ENCODE peak calls at places on chromosomes 16 and 17, in nine cellular contexts. M is effector memory CD4-positive, alpha-beta T cell; Q is RWPE2; W is upper lobe of right lung; G is MM.1S; X is heart left ventricle; B is psoas muscle; N is small intestine; F is endothelial cell of umbilical vein. H is an unnamed sample.

GRCh38 chr17:2213291-2213960 is 90.2 kb downstream of the SMG6 start:
- DNase-seq in N (no peak), F (peak; percentile 51), G (no peak), X (peak; percentile 28), B (no peak), W (no peak), Q (no peak), M (no peak), H (no peak)

GRCh38 chr16:57760357-57761160 is 25.0 kb downstream of the KATNB1 start:
- DNase-seq in M (no peak), F (no peak), G (no peak), W (no peak), B (peak; percentile 14), Q (no peak), X (no peak), N (no peak), H (no peak)

GRCh38 chr16:47726031-47726675 is 265.0 kb downstream of the PHKB start:
- DNase-seq in X (no peak), F (no peak), B (no peak), G (no peak), N (no peak), W (no peak), M (no peak), Q (no peak), H (no peak)

GRCh38 chr17:78839762-78840529 is 668 bp downstream of the USP36 start:
- DNase-seq in G (peak; percentile 51), X (peak; percentile 51), M (peak; percentile 44), Q (no peak), B (peak; percentile 56), F (peak; percentile 27), W (peak; percentile 82), N (peak; percentile 48), H (peak; percentile 61)

GRCh38 chr16:84027607-84028006 is 15.0 kb downstream of the SLC38A8 start:
- DNase-seq in X (no peak), N (no peak), B (no peak), M (no peak), G (no peak), W (no peak), Q (no peak), F (no peak), H (no peak)

GRCh38 chr16:89300976-89301360 is 83.5 kb downstream of the ZNF778 start:
- DNase-seq in B (no peak), M (no peak), Q (no peak), G (no peak), W (no peak), N (no peak), F (no peak), X (no peak), H (no peak)

GRCh38 chr17:19302791-19303233 is 59.7 kb downstream of the B9D1 start:
- DNase-seq in F (no peak), M (no peak), G (no peak), W (peak; percentile 53), N (no peak), Q (no peak), X (peak; percentile 54), B (peak; percentile 17), H (no peak)

GRCh38 chr16:52561910-52562741 is 15.2 kb upstream of the TOX3 start:
- DNase-seq in B (no peak), Q (no peak), G (no peak), W (no peak), M (no peak), N (peak; percentile 73), X (no peak), F (no peak), H (no peak)

DNA sequence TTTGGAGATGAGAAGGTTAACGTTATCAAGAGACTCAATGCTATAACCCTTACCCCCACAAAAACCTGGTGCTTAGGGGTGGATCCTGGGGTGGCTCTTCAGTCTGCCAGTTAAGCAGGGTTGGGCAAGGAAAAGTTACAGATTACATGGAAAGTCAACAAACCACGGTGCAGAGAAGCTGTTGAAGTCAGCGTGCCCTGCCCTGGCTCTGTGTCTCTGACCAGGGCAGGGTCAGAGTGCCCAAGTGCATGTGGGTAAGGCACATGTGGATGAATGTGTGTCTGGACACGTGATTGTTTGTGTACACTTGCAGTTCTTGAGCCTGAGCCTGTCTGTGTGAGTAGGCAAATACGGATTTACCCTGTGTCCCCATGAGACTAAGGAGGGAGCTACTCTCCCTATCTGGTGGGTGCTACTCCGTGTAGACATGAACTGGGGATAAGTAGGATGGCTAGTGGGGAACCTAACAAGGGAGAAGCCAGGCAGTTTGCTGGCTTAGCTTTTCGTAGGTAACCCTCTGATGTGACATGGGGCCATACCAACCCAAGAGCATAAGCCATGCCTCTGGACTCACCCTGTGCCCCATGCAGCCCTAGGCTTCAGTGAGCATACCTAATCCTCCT is 5.5 kb downstream of the IGFBP4 start:
- DNase-seq in B (no peak), Q (no peak), F (peak; percentile 17), W (peak; percentile 76), X (no peak), G (no peak), N (peak; percentile 94), M (no peak), H (no peak)
- H3K4me1 ChIP-seq in B (peaks cover 34% of the 10 kb centered on the region), Q (no peaks in the 10 kb centered on the region), F (peaks cover 53% of the 10 kb centered on the region), W (peaks cover 67% of the 10 kb centered on the region), X (peaks cover 78% of the 10 kb centered on the region), G (peaks cover 17% of the 10 kb centered on the region), N (peaks cover 14% of the 10 kb centered on the region), M (peaks cover 16% of the 10 kb centered on the region), H (peaks cover 8% of the 10 kb centered on the region)

GRCh38 chr17:74855323-74855722 is 4.4 kb downstream of the GRIN2C start:
- DNase-seq in X (no peak), W (no peak), G (no peak), N (no peak), B (no peak), F (no peak), M (no peak), Q (no peak), H (no peak)

GRCh38 chr17:74854792-74855191 is 4.9 kb downstream of the GRIN2C start:
- DNase-seq in M (no peak), X (no peak), W (no peak), Q (no peak), N (no peak), B (no peak), G (no peak), F (no peak), H (no peak)

GRCh38 chr17:74853048-74853397 is 6.7 kb downstream of the GRIN2C start:
- DNase-seq in X (no peak), G (no peak), W (no peak), N (no peak), M (no peak), Q (no peak), F (no peak), B (no peak), H (no peak)

GRCh38 chr17:74852237-74853047 is 7.2 kb downstream of the GRIN2C start:
- DNase-seq in M (peak; percentile 34), B (no peak), Q (no peak), N (peak; percentile 48), G (peak; percentile 87), W (no peak), F (no peak), X (no peak), H (peak; percentile 40)

DNA sequence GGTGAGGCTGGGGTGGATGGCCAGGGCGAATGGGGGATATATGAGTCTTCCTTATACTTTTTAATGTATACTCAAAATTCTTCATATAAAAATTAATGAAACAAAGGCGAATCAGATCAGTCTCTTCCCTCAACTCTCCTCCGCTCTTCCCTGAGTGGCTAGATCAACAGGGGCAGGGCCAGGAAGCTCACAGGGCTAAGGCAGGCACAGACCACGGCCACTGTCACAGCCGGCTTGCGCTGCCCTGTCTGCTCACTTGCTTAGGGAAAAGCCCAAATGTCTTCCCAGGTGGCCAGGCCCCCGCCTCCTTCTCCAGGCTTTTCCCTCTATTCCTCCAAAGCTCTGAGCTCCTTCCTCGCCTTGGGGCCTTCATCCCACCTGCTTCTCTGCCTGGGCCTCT is 6.0 kb downstream of the GRIN2C start:
- DNase-seq in Q (no peak), W (no peak), X (no peak), M (no peak), B (no peak), N (no peak), F (no peak), G (no peak), H (no peak)
- H3K27me3 ChIP-seq in Q (peaks cover 72% of the 10 kb centered on the region), W (peaks cover 64% of the 10 kb centered on the region), X (peaks cover 35% of the 10 kb centered on the region), M (peaks cover 11% of the 10 kb centered on the region), B (peaks cover 12% of the 10 kb centered on the region), N (no peaks in the 10 kb centered on the region), F (peaks cover 44% of the 10 kb centered on the region), G (peaks cover 45% of the 10 kb centered on the region), H (peaks cover 14% of the 10 kb centered on the region)

GRCh38 chr17:4023220-4023619 is 59.0 kb upstream of the ATP2A3 start:
- DNase-seq in B (no peak), G (no peak), Q (no peak), W (no peak), F (no peak), X (no peak), N (no peak), M (no peak), H (no peak)

GRCh38 chr17:4028436-4028835 is 64.2 kb upstream of the ATP2A3 start:
- DNase-seq in N (no peak), F (no peak), W (no peak), B (no peak), Q (no peak), M (no peak), G (no peak), X (no peak), H (no peak)

GRCh38 chr17:4032245-4032644 is 68.0 kb upstream of the ATP2A3 start:
- DNase-seq in W (no peak), F (no peak), N (no peak), G (no peak), M (no peak), X (no peak), Q (no peak), B (no peak), H (no peak)

DNA sequence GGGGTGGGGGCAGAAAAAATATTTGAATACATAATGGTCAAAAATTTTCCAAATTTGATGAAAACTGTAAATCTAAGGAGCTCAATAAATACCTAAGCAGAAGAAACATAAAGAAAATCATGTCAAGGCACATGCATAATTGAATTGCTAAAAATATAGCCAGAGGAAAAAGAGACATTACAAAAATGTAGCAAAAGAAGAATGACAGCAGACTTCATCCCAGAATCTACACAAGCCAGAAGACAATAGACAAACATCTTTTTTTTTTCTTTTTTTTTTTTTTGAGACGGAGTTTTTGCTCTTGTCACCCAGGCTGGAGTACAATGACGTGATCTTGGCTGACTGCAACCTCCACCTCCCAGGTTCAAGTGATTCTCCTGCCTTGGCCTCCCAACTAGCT is 62.0 kb upstream of the ATP2A3 start:
- DNase-seq in W (no peak), X (no peak), N (no peak), M (no peak), F (no peak), Q (no peak), B (no peak), G (no peak), H (no peak)
- H3K4me3 ChIP-seq in W (no peak overlapping the region), X (no peak overlapping the region), N (no peak overlapping the region), M (no peak overlapping the region), F (no peak overlapping the region), Q (no peak overlapping the region), B (no peak overlapping the region), G (no peak overlapping the region), H (no peak overlapping the region)

GRCh38 chr16:854808-855410 is 54.4 kb upstream of the GNG13 start:
- DNase-seq in N (no peak), G (no peak), F (no peak), X (no peak), M (no peak), B (no peak), W (no peak), Q (no peak), H (no peak)

GRCh38 chr16:853981-854807 is 53.7 kb upstream of the GNG13 start:
- DNase-seq in G (no peak), N (no peak), W (no peak), X (no peak), B (no peak), Q (no peak), F (no peak), M (no peak), H (no peak)

GRCh38 chr16:856811-857210 is 56.3 kb upstream of the GNG13 start:
- DNase-seq in Q (no peak), G (no peak), N (no peak), W (no peak), M (no peak), X (no peak), B (no peak), F (no peak), H (no peak)

GRCh38 chr16:856101-856500 is 55.6 kb upstream of the GNG13 start:
- DNase-seq in N (no peak), X (no peak), B (no peak), W (no peak), G (no peak), M (no peak), Q (no peak), F (no peak), H (no peak)

GRCh38 chr16:855471-855870 is 54.9 kb upstream of the GNG13 start:
- DNase-seq in N (no peak), B (no peak), Q (no peak), X (no peak), M (no peak), F (no peak), G (no peak), W (no peak), H (no peak)
- H3K4me1 ChIP-seq in N (no peaks in the 10 kb centered on the region), B (no peaks in the 10 kb centered on the region), Q (no peaks in the 10 kb centered on the region), X (no peaks in the 10 kb centered on the region), M (no peaks in the 10 kb centered on the region), F (no peaks in the 10 kb centered on the region), G (no peaks in the 10 kb centered on the region), W (no peaks in the 10 kb centered on the region), H (no peaks in the 10 kb centered on the region)

H was measured in CD4-positive, CD25-positive, alpha-beta regulatory T cell.